ENCODE peak calls at places on chromosomes 4 and X, in five cellular contexts. One of them, this sample, is unnamed.
A peak's percentile ranks its signal among the peaks of the same experiment; 100 is the strongest.

GRCh38 chrX:37967714-37968113 is 38.6 kb upstream of the SYTL5 start:
- DNase-seq in fibroblast of villous mesenchyme: no peak
- DNase-seq in Caco-2: no peak
- DNase-seq in activated B cell treated with CpG ODN at 0.5 μM for 24 hours: no peak
- DNase-seq in KG1: no peak
- DNase-seq in this sample: no peak

GRCh38 chr4:108620933-108621905 is 843 bp downstream of the RPL34 start:
- DNase-seq in fibroblast of villous mesenchyme: peak; percentile 27
- DNase-seq in Caco-2: no peak
- DNase-seq in activated B cell treated with CpG ODN at 0.5 μM for 24 hours: no peak
- DNase-seq in KG1: no peak
- DNase-seq in this sample: no peak

GRCh38 chr4:37648084-37648817 is 37.9 kb downstream of the RELL1 start:
- DNase-seq in fibroblast of villous mesenchyme: peak; percentile 97
- DNase-seq in Caco-2: peak; percentile 91
- DNase-seq in activated B cell treated with CpG ODN at 0.5 μM for 24 hours: no peak
- DNase-seq in KG1: no peak
- DNase-seq in this sample: peak; percentile 73

GRCh38 chrX:76428243-76429130 is 977 bp downstream of the MAGEE1 start:
- DNase-seq in fibroblast of villous mesenchyme: no peak
- DNase-seq in Caco-2: no peak
- DNase-seq in activated B cell treated with CpG ODN at 0.5 μM for 24 hours: peak; percentile 31
- DNase-seq in KG1: no peak
- DNase-seq in this sample: no peak

GRCh38 chr4:72397314-72397713 is 171.7 kb downstream of the ADAMTS3 start:
- DNase-seq in fibroblast of villous mesenchyme: no peak
- DNase-seq in Caco-2: no peak
- DNase-seq in activated B cell treated with CpG ODN at 0.5 μM for 24 hours: no peak
- DNase-seq in KG1: no peak
- DNase-seq in this sample: no peak

GRCh38 chr4:16418814-16419213 is 192.5 kb upstream of the TAPT1 start:
- DNase-seq in fibroblast of villous mesenchyme: peak; percentile 12
- DNase-seq in Caco-2: no peak
- DNase-seq in activated B cell treated with CpG ODN at 0.5 μM for 24 hours: no peak
- DNase-seq in KG1: no peak
- DNase-seq in this sample: no peak

GRCh38 chrX:1592863-1593201 is 1.4 kb downstream of the AKAP17A start:
- DNase-seq in fibroblast of villous mesenchyme: no peak
- DNase-seq in Caco-2: no peak
- DNase-seq in activated B cell treated with CpG ODN at 0.5 μM for 24 hours: no peak
- DNase-seq in KG1: no peak
- DNase-seq in this sample: no peak

GRCh38 chr4:74618659-74619058 is 173.7 kb downstream of the AREG start:
- DNase-seq in fibroblast of villous mesenchyme: no peak
- DNase-seq in Caco-2: no peak
- DNase-seq in activated B cell treated with CpG ODN at 0.5 μM for 24 hours: no peak
- DNase-seq in KG1: no peak
- DNase-seq in this sample: no peak

GRCh38 chr4:165765053-165765452 is 108.0 kb upstream of the TLL1 start:
- DNase-seq in fibroblast of villous mesenchyme: no peak
- DNase-seq in Caco-2: no peak
- DNase-seq in activated B cell treated with CpG ODN at 0.5 μM for 24 hours: no peak
- DNase-seq in KG1: no peak
- DNase-seq in this sample: no peak

GRCh38 chrX:132751043-132751690 is 207.3 kb downstream of the HS6ST2 start:
- DNase-seq in fibroblast of villous mesenchyme: no peak
- DNase-seq in Caco-2: no peak
- DNase-seq in activated B cell treated with CpG ODN at 0.5 μM for 24 hours: no peak
- DNase-seq in KG1: no peak
- DNase-seq in this sample: no peak

GRCh38 chr4:26985836-26986235 is 125.2 kb downstream of the STIM2 start:
- DNase-seq in fibroblast of villous mesenchyme: peak; percentile 74
- DNase-seq in Caco-2: no peak
- DNase-seq in activated B cell treated with CpG ODN at 0.5 μM for 24 hours: no peak
- DNase-seq in KG1: no peak
- DNase-seq in this sample: peak; percentile 14

GRCh38 chr4:155769092-155769491 is 10.3 kb downstream of the GUCY1B1 start:
- DNase-seq in fibroblast of villous mesenchyme: peak; percentile 57
- DNase-seq in Caco-2: no peak
- DNase-seq in activated B cell treated with CpG ODN at 0.5 μM for 24 hours: no peak
- DNase-seq in KG1: no peak
- DNase-seq in this sample: no peak

GRCh38 chr4:41814565-41814964 is 66.0 kb upstream of the PHOX2B start:
- DNase-seq in fibroblast of villous mesenchyme: peak; percentile 14
- DNase-seq in Caco-2: peak; percentile 15
- DNase-seq in activated B cell treated with CpG ODN at 0.5 μM for 24 hours: no peak
- DNase-seq in KG1: no peak
- DNase-seq in this sample: no peak

GRCh38 chrX:108285361-108285760 is 152.9 kb downstream of the COL4A6 start:
- DNase-seq in fibroblast of villous mesenchyme: no peak
- DNase-seq in Caco-2: no peak
- DNase-seq in activated B cell treated with CpG ODN at 0.5 μM for 24 hours: no peak
- DNase-seq in KG1: no peak
- DNase-seq in this sample: no peak

GRCh38 chrX:40434947-40435346 is 145.8 kb upstream of the ATP6AP2 start:
- DNase-seq in fibroblast of villous mesenchyme: peak; percentile 22
- DNase-seq in Caco-2: no peak
- DNase-seq in activated B cell treated with CpG ODN at 0.5 μM for 24 hours: no peak
- DNase-seq in KG1: no peak
- DNase-seq in this sample: no peak

GRCh38 chr4:85772470-85772869 is 297.5 kb downstream of the ARHGAP24 start:
- DNase-seq in fibroblast of villous mesenchyme: no peak
- DNase-seq in Caco-2: no peak
- DNase-seq in activated B cell treated with CpG ODN at 0.5 μM for 24 hours: no peak
- DNase-seq in KG1: no peak
- DNase-seq in this sample: no peak

GRCh38 chr4:169270810-169271691 is at the start of gene SH3RF1:
- DNase-seq in fibroblast of villous mesenchyme: peak; percentile 94
- DNase-seq in Caco-2: peak; percentile 89
- DNase-seq in activated B cell treated with CpG ODN at 0.5 μM for 24 hours: peak; percentile 56
- DNase-seq in KG1: no peak
- DNase-seq in this sample: peak; percentile 54

GRCh38 chr4:4868506-4869379 is 9.3 kb downstream of the MSX1 start:
- DNase-seq in fibroblast of villous mesenchyme: no peak
- DNase-seq in Caco-2: no peak
- DNase-seq in activated B cell treated with CpG ODN at 0.5 μM for 24 hours: no peak
- DNase-seq in KG1: no peak
- DNase-seq in this sample: no peak

This sample was measured in HL-60.